ENCODE peak calls at places on chromosomes 7 and 10, in four cellular contexts. One of them, this sample, is unnamed.
A peak's percentile ranks its signal among the peaks of the same experiment; 100 is the strongest.

GRCh38 chr7:99737726-99738125 is 2.7 kb upstream of the CYP3A7 start:
- DNase-seq in lower lobe of right lung: no peak
- DNase-seq in body of pancreas: no peak
- DNase-seq in right lobe of liver: no peak
- DNase-seq in this sample: no peak

GRCh38 chr7:132738254-132738653 is 162.0 kb upstream of the PLXNA4 start:
- DNase-seq in lower lobe of right lung: no peak
- DNase-seq in body of pancreas: no peak
- DNase-seq in right lobe of liver: no peak
- DNase-seq in this sample: no peak

GRCh38 chr10:62073429-62073828 is 171.9 kb downstream of the ARID5B start:
- DNase-seq in lower lobe of right lung: no peak
- DNase-seq in body of pancreas: no peak
- DNase-seq in right lobe of liver: no peak
- DNase-seq in this sample: no peak

GRCh38 chr7:151680810-151681209 is 161.1 kb upstream of the RHEB start:
- DNase-seq in lower lobe of right lung: no peak
- DNase-seq in body of pancreas: no peak
- DNase-seq in right lobe of liver: no peak
- DNase-seq in this sample: no peak

GRCh38 chr7:157404845-157405481 is 68.2 kb downstream of the DNAJB6 start:
- DNase-seq in lower lobe of right lung: no peak
- DNase-seq in body of pancreas: no peak
- DNase-seq in right lobe of liver: no peak
- DNase-seq in this sample: peak; percentile 27

GRCh38 chr7:46681865-46682503 is 760.9 kb upstream of the IGFBP3 start:
- DNase-seq in lower lobe of right lung: no peak
- DNase-seq in body of pancreas: no peak
- DNase-seq in right lobe of liver: no peak
- DNase-seq in this sample: peak; percentile 16

GRCh38 chr10:100148353-100149211 is 37.2 kb downstream of the ERLIN1 start:
- DNase-seq in lower lobe of right lung: no peak
- DNase-seq in body of pancreas: no peak
- DNase-seq in right lobe of liver: no peak
- DNase-seq in this sample: no peak

GRCh38 chr7:95592570-95592969 is 3.7 kb downstream of the PDK4 start:
- DNase-seq in lower lobe of right lung: no peak
- DNase-seq in body of pancreas: no peak
- DNase-seq in right lobe of liver: no peak
- DNase-seq in this sample: no peak

GRCh38 chr7:73342645-73343044 is 14.7 kb downstream of the FKBP6 start:
- DNase-seq in lower lobe of right lung: no peak
- DNase-seq in body of pancreas: peak; percentile 40
- DNase-seq in right lobe of liver: no peak
- DNase-seq in this sample: no peak

GRCh38 chr10:10545771-10546170 is 471.9 kb upstream of the CELF2 start:
- DNase-seq in lower lobe of right lung: no peak
- DNase-seq in body of pancreas: no peak
- DNase-seq in right lobe of liver: no peak
- DNase-seq in this sample: no peak

GRCh38 chr7:148264933-148265557 is 325.5 kb upstream of the C7orf33 start:
- DNase-seq in lower lobe of right lung: no peak
- DNase-seq in body of pancreas: no peak
- DNase-seq in right lobe of liver: no peak
- DNase-seq in this sample: no peak

GRCh38 chr10:118521415-118522117 is 73.9 kb downstream of the PRLHR start:
- DNase-seq in lower lobe of right lung: no peak
- DNase-seq in body of pancreas: no peak
- DNase-seq in right lobe of liver: no peak
- DNase-seq in this sample: no peak

GRCh38 chr7:134645935-134646334 is 718 bp upstream of the BPGM start:
- DNase-seq in lower lobe of right lung: no peak
- DNase-seq in body of pancreas: no peak
- DNase-seq in right lobe of liver: no peak
- DNase-seq in this sample: no peak

GRCh38 chr10:43208147-43209063 is 58.5 kb downstream of the RASGEF1A start:
- DNase-seq in lower lobe of right lung: peak; percentile 28
- DNase-seq in body of pancreas: peak; percentile 8
- DNase-seq in right lobe of liver: peak; percentile 37
- DNase-seq in this sample: peak; percentile 5

GRCh38 chr7:130063036-130063435 is 7.3 kb upstream of the KLHDC10 start:
- DNase-seq in lower lobe of right lung: peak; percentile 67
- DNase-seq in body of pancreas: peak; percentile 57
- DNase-seq in right lobe of liver: peak; percentile 63
- DNase-seq in this sample: no peak

GRCh38 chr7:37193087-37193774 is 255.4 kb downstream of the ELMO1 start:
- DNase-seq in lower lobe of right lung: no peak
- DNase-seq in body of pancreas: no peak
- DNase-seq in right lobe of liver: no peak
- DNase-seq in this sample: peak; percentile 50

GRCh38 chr10:30705625-30706149 is 76.1 kb upstream of the LYZL2 start:
- DNase-seq in lower lobe of right lung: no peak
- DNase-seq in body of pancreas: no peak
- DNase-seq in right lobe of liver: no peak
- DNase-seq in this sample: no peak
- H3K4me1 ChIP-seq in lower lobe of right lung: no peaks in the 10 kb centered on the region
- H3K4me1 ChIP-seq in body of pancreas: peaks cover 6% of the 10 kb centered on the region
- H3K4me1 ChIP-seq in right lobe of liver: no peaks in the 10 kb centered on the region
- H3K4me1 ChIP-seq in this sample: no peaks in the 10 kb centered on the region

DNA sequence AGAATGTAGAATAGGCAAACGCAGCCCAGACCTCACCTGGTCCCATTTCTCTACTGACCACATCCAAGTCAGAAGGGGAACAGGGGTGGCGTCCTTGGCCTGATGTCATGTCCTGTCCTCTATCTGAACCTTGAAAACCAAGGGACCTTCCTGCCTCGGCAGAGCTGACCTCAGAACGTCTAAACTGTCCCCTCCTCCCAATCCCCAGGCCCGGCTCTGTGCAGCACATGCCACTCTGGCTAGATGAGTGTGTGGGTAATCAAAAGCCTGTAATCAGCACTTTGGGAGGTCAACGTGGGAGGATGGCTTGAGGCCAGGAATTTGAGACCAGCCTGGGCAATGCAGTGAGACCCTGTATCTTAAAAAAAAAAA is 46.5 kb upstream of the ZNF479 start:
- DNase-seq in lower lobe of right lung: no peak
- DNase-seq in body of pancreas: no peak
- DNase-seq in right lobe of liver: no peak
- DNase-seq in this sample: no peak
- H3K27me3 ChIP-seq in lower lobe of right lung: no peaks in the 10 kb centered on the region
- H3K27me3 ChIP-seq in body of pancreas: no peaks in the 10 kb centered on the region
- H3K27me3 ChIP-seq in right lobe of liver: no peaks in the 10 kb centered on the region
- H3K27me3 ChIP-seq in this sample: no peaks in the 10 kb centered on the region

GRCh38 chr10:102654969-102655368 is 10.7 kb downstream of the TRIM8 start:
- DNase-seq in lower lobe of right lung: no peak
- DNase-seq in body of pancreas: no peak
- DNase-seq in right lobe of liver: peak; percentile 46
- DNase-seq in this sample: no peak

GRCh38 chr10:102657984-102658724 is 13.9 kb downstream of the TRIM8 start:
- DNase-seq in lower lobe of right lung: peak; percentile 82
- DNase-seq in body of pancreas: peak; percentile 85
- DNase-seq in right lobe of liver: peak; percentile 59
- DNase-seq in this sample: peak; percentile 52

GRCh38 chr10:102657451-102657850 is 13.2 kb downstream of the TRIM8 start:
- DNase-seq in lower lobe of right lung: no peak
- DNase-seq in body of pancreas: no peak
- DNase-seq in right lobe of liver: peak; percentile 46
- DNase-seq in this sample: no peak

GRCh38 chr10:102656026-102656425 is 11.7 kb downstream of the TRIM8 start:
- DNase-seq in lower lobe of right lung: no peak
- DNase-seq in body of pancreas: no peak
- DNase-seq in right lobe of liver: peak; percentile 37
- DNase-seq in this sample: peak; percentile 42

GRCh38 chr10:102656791-102657371 is 12.6 kb downstream of the TRIM8 start:
- DNase-seq in lower lobe of right lung: no peak
- DNase-seq in body of pancreas: peak; percentile 39
- DNase-seq in right lobe of liver: peak; percentile 56
- DNase-seq in this sample: no peak
- H3K4me1 ChIP-seq in lower lobe of right lung: peaks cover 91% of the 10 kb centered on the region
- H3K4me1 ChIP-seq in body of pancreas: peaks cover 85% of the 10 kb centered on the region
- H3K4me1 ChIP-seq in right lobe of liver: peaks cover 5% of the 10 kb centered on the region
- H3K4me1 ChIP-seq in this sample: peaks cover 4% of the 10 kb centered on the region

DNA sequence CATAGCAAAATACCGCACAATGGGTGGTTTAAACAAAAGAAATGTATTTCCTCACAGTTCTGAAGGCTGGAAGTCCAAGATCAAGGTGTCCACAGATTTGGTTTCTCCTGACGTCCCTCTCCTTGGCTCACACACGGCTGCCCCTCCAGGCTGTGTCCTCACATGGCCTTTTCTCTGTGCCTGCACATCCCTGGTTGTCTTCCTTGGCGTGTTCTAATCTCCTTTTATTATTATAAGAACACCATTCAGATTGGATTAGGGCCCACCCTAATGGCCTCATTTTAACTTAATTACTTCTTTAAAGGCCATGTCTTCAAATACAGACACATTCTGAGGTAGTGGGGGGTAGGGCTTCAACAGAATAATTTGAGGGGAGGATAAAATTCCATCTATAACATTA is 87.9 kb downstream of the FZD1 start:
- DNase-seq in lower lobe of right lung: no peak
- DNase-seq in body of pancreas: no peak
- DNase-seq in right lobe of liver: no peak
- DNase-seq in this sample: no peak
- H3K27me3 ChIP-seq in lower lobe of right lung: no peaks in the 10 kb centered on the region
- H3K27me3 ChIP-seq in body of pancreas: no peaks in the 10 kb centered on the region
- H3K27me3 ChIP-seq in right lobe of liver: no peaks in the 10 kb centered on the region
- H3K27me3 ChIP-seq in this sample: no peaks in the 10 kb centered on the region

DNA sequence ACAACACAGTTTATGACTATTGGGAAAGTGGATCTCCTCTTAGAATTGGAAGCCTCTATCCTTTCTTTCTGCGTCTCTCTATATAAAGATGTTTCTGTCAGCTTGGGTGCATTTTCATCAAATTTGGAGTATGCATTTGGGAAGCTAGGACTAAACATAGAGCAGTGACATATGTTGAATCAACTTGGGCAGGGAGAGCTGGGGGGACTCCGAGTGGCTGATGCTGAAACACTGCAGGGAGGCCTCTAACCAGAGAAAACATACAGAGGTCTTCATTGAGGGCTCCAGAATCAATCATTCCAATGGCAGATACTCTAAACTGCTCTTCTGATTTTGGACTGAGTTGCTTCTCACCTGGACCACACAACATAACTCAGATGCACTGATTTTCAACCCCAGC is 147.3 kb downstream of the PDE1C start:
- DNase-seq in lower lobe of right lung: no peak
- DNase-seq in body of pancreas: no peak
- DNase-seq in right lobe of liver: no peak
- DNase-seq in this sample: no peak
- H3K4me1 ChIP-seq in lower lobe of right lung: no peaks in the 10 kb centered on the region
- H3K4me1 ChIP-seq in body of pancreas: peaks cover 8% of the 10 kb centered on the region
- H3K4me1 ChIP-seq in right lobe of liver: no peaks in the 10 kb centered on the region
- H3K4me1 ChIP-seq in this sample: peaks cover 68% of the 10 kb centered on the region

GRCh38 chr10:125163803-125164202 is 3.4 kb upstream of the CTBP2 start:
- DNase-seq in lower lobe of right lung: no peak
- DNase-seq in body of pancreas: no peak
- DNase-seq in right lobe of liver: no peak
- DNase-seq in this sample: no peak

GRCh38 chr10:125162181-125162906 is 2.0 kb upstream of the CTBP2 start:
- DNase-seq in lower lobe of right lung: peak; percentile 55
- DNase-seq in body of pancreas: no peak
- DNase-seq in right lobe of liver: no peak
- DNase-seq in this sample: no peak

GRCh38 chr10:125166658-125167057 is 6.3 kb upstream of the CTBP2 start:
- DNase-seq in lower lobe of right lung: no peak
- DNase-seq in body of pancreas: no peak
- DNase-seq in right lobe of liver: no peak
- DNase-seq in this sample: no peak

GRCh38 chr10:125164421-125164820 is 4.1 kb upstream of the CTBP2 start:
- DNase-seq in lower lobe of right lung: no peak
- DNase-seq in body of pancreas: no peak
- DNase-seq in right lobe of liver: no peak
- DNase-seq in this sample: no peak

DNA sequence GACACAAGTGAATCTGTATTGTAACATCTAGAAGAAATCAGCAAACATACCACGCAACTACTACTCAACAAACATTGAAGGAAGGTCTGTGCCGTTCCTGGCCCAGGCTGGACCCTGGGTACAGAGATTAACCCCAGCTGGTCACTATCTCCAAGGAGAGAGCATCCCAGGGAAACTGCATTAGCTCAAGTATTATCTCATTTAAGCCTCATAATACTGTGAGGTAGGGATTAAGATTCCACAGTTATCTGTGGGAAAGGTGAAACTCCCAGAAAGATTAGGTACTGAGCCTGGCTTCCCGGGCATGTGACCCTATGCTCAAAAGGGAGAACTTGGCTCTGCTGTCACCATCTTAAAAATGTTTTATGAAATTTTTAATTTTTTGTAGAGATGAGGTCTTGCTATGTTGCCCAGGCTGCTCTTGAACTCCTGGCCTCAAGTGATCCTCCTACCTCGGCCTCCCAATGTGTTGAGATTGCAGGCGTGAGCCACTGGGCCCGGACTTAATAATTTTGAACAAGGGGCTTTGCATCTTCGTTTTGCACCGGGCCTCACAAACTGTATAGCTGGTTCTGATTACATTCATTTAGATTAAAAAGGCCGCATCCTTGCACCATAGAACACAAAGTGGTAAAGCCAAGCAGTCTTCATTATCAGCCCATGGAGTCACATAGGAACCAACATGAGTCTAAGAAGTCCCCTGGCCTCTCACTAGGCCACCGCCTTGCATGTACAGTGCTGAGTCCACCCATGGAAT is 5.4 kb upstream of the CTBP2 start:
- DNase-seq in lower lobe of right lung: no peak
- DNase-seq in body of pancreas: no peak
- DNase-seq in right lobe of liver: no peak
- DNase-seq in this sample: no peak
- H3K27me3 ChIP-seq in lower lobe of right lung: no peaks in the 10 kb centered on the region
- H3K27me3 ChIP-seq in body of pancreas: no peaks in the 10 kb centered on the region
- H3K27me3 ChIP-seq in right lobe of liver: peaks cover 8% of the 10 kb centered on the region
- H3K27me3 ChIP-seq in this sample: no peaks in the 10 kb centered on the region

GRCh38 chr7:79217976-79218626 is 235.4 kb downstream of the MAGI2 start:
- DNase-seq in lower lobe of right lung: no peak
- DNase-seq in body of pancreas: no peak
- DNase-seq in right lobe of liver: no peak
- DNase-seq in this sample: no peak

GRCh38 chr7:79217468-79217867 is 236.0 kb downstream of the MAGI2 start:
- DNase-seq in lower lobe of right lung: no peak
- DNase-seq in body of pancreas: no peak
- DNase-seq in right lobe of liver: no peak
- DNase-seq in this sample: no peak

GRCh38 chr7:79212334-79212733 is 241.1 kb downstream of the MAGI2 start:
- DNase-seq in lower lobe of right lung: no peak
- DNase-seq in body of pancreas: no peak
- DNase-seq in right lobe of liver: no peak
- DNase-seq in this sample: no peak

GRCh38 chr7:79211724-79212123 is 241.7 kb downstream of the MAGI2 start:
- DNase-seq in lower lobe of right lung: no peak
- DNase-seq in body of pancreas: no peak
- DNase-seq in right lobe of liver: no peak
- DNase-seq in this sample: no peak

DNA sequence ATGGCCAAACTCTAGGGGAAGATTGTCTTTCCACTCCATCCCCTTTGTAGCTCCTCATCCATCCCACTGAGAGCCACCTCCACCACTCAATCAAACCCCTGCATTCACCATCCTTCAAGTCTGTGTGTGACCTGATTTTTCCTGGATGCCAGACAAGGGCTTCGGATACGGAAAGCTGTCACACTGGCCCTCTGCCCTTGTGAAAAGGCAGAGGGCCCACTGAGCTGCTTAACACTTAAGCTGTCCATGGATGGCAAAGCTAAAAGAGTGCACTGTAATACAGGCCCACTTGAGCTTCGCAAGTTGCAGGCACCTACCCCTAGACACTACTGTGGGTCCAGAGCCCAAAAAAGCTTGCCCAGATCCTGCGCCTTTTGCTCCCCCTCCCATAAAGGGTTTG is 237.2 kb downstream of the MAGI2 start:
- DNase-seq in lower lobe of right lung: no peak
- DNase-seq in body of pancreas: no peak
- DNase-seq in right lobe of liver: no peak
- DNase-seq in this sample: no peak
- H3K4me1 ChIP-seq in lower lobe of right lung: no peaks in the 10 kb centered on the region
- H3K4me1 ChIP-seq in body of pancreas: no peaks in the 10 kb centered on the region
- H3K4me1 ChIP-seq in right lobe of liver: peaks cover 4% of the 10 kb centered on the region
- H3K4me1 ChIP-seq in this sample: no peaks in the 10 kb centered on the region